ENCODE peak calls at places on chromosomes 11 and 22, in five cellular contexts. G, Q, H, Y and M are unnamed samples.

GRCh38 chr22:48581821-48582469 is 1245.7 kb downstream of the BRD1 start:
- DNase-seq in H (no peak), Y (no peak), Q (no peak), G (no peak), M (no peak)

GRCh38 chr11:2990617-2991476 is 1.3 kb downstream of the NAP1L4 start:
- DNase-seq in Q (no peak), Y (peak), H (peak), G (peak), M (no peak)

GRCh38 chr11:69598147-69598546 is 42.8 kb upstream of the CCND1 start:
- DNase-seq in H (peak), G (no peak), Y (no peak), Q (no peak), M (no peak)

GRCh38 chr11:94325681-94326080 is 21.3 kb downstream of the IZUMO1R start:
- DNase-seq in Y (peak), Q (no peak), H (peak), G (peak), M (no peak)

GRCh38 chr11:74288161-74288560 is 23.3 kb downstream of the P4HA3 start:
- DNase-seq in Q (no peak), Y (no peak), H (no peak), G (peak), M (no peak)

GRCh38 chr11:1655168-1656060 is 25.8 kb downstream of the KRTAP5-5 start:
- DNase-seq in Y (no peak), H (peak), G (peak), Q (no peak), M (no peak)

GRCh38 chr11:119592642-119593041 is 136.4 kb downstream of the NECTIN1 start:
- DNase-seq in G (no peak), Y (no peak), H (no peak), Q (no peak), M (no peak)

GRCh38 chr11:126355926-126356897 is 726 bp downstream of the ST3GAL4 start:
- DNase-seq in Y (peak), G (peak), Q (no peak), H (peak), M (no peak)

GRCh38 chr11:46755962-46756361 is 36.9 kb downstream of the F2 start:
- DNase-seq in H (no peak), G (no peak), Q (no peak), Y (no peak), M (no peak)

GRCh38 chr11:37124384-37124783 is 526.3 kb upstream of the RAG2 start:
- DNase-seq in Q (no peak), G (no peak), Y (no peak), H (no peak), M (no peak)

GRCh38 chr11:117187428-117187798 is 8.9 kb downstream of the SIDT2 start:
- DNase-seq in Y (no peak), H (no peak), Q (no peak), G (peak), M (no peak)

GRCh38 chr11:45333506-45333971 is 47.4 kb upstream of the SYT13 start:
- DNase-seq in Y (no peak), Q (no peak), H (peak), G (peak), M (no peak)

GRCh38 chr11:61575886-61576516 is 4.9 kb downstream of the SYT7 start:
- DNase-seq in H (peak), G (no peak), Y (no peak), Q (no peak), M (no peak)

GRCh38 chr11:64499261-64500004 is 91.6 kb upstream of the SLC22A12 start:
- DNase-seq in Q (no peak), Y (no peak), H (no peak), G (no peak), M (no peak)

GRCh38 chr11:33185756-33186155 is 24.5 kb upstream of the CSTF3 start:
- DNase-seq in G (no peak), H (no peak), Y (no peak), Q (no peak), M (no peak)

GRCh38 chr11:120511116-120511803 is at the start of gene GRIK4:
- DNase-seq in G (peak), Q (peak), H (peak), Y (peak), M (peak)

GRCh38 chr11:26227311-26227710 is 104.6 kb upstream of the ANO3 start:
- DNase-seq in Q (no peak), H (no peak), G (no peak), Y (no peak), M (no peak)

GRCh38 chr11:72764503-72764902 is 12.3 kb upstream of the ARAP1 start:
- DNase-seq in Y (no peak), Q (no peak), H (peak), G (no peak), M (no peak)

GRCh38 chr22:37675930-37676571 is 615 bp downstream of the LGALS1 start:
- DNase-seq in H (peak), G (peak), Q (no peak), Y (peak), M (no peak)